ENCODE peak calls at places on chromosomes 6 and 20, in six cellular contexts. S, T, J, Q, U and C are unnamed samples.

GRCh38 chr20:50504231-50504823 is 5.9 kb upstream of the PTPN1 start:
- DNase-seq in S (no peak), T (peak), J (no peak), Q (no peak), U (no peak), C (peak)

GRCh38 chr20:37413354-37413753 is 67.4 kb downstream of the SRC start:
- DNase-seq in S (no peak), T (no peak), J (no peak), Q (no peak), U (no peak), C (no peak)

GRCh38 chr6:37565267-37566208 is 65.8 kb upstream of the CCDC167 start:
- DNase-seq in S (no peak), T (no peak), J (no peak), Q (no peak), U (no peak), C (no peak)

GRCh38 chr6:107932580-107932979 is 25.4 kb downstream of the SEC63 start:
- DNase-seq in S (no peak), T (no peak), J (no peak), Q (no peak), U (no peak), C (no peak)

GRCh38 chr20:17878912-17879602 is 89.5 kb downstream of the SNX5 start:
- DNase-seq in S (no peak), T (peak), J (no peak), Q (no peak), U (no peak), C (peak)

GRCh38 chr20:57484772-57485171 is 40.2 kb downstream of the CTCFL start:
- DNase-seq in S (no peak), T (no peak), J (no peak), Q (no peak), U (no peak), C (no peak)

GRCh38 chr6:158911746-158912158 is 88.2 kb downstream of the RSPH3 start:
- DNase-seq in S (peak), T (no peak), J (no peak), Q (no peak), U (no peak), C (no peak)

GRCh38 chr20:21529863-21530262 is 16.0 kb upstream of the NKX2-2 start:
- DNase-seq in S (no peak), T (no peak), J (no peak), Q (no peak), U (no peak), C (no peak)

GRCh38 chr6:22952076-22952475 is 382.7 kb downstream of the HDGFL1 start:
- DNase-seq in S (no peak), T (no peak), J (no peak), Q (no peak), U (no peak), C (no peak)

GRCh38 chr6:35718911-35719381 is 17.9 kb upstream of the ARMC12 start:
- DNase-seq in S (no peak), T (peak), J (no peak), Q (no peak), U (no peak), C (peak)

GRCh38 chr6:38305995-38306681 is 333.6 kb downstream of the BTBD9 start:
- DNase-seq in S (no peak), T (no peak), J (no peak), Q (no peak), U (no peak), C (no peak)

GRCh38 chr20:46311039-46311650 is 2.8 kb upstream of the CDH22 start:
- DNase-seq in S (no peak), T (no peak), J (no peak), Q (peak), U (no peak), C (peak)

GRCh38 chr6:84842526-84843161 is 78.2 kb upstream of the TBX18 start:
- DNase-seq in S (no peak), T (no peak), J (no peak), Q (no peak), U (no peak), C (no peak)

GRCh38 chr6:80544500-80545055 is 438.1 kb downstream of the BCKDHB start:
- DNase-seq in S (no peak), T (no peak), J (no peak), Q (no peak), U (no peak), C (no peak)

GRCh38 chr20:57048027-57048869 is 218.2 kb downstream of the BMP7 start:
- DNase-seq in S (no peak), T (peak), J (peak), Q (no peak), U (no peak), C (peak)

GRCh38 chr6:154615483-154616025 is 105.1 kb upstream of the CNKSR3 start:
- DNase-seq in S (peak), T (peak), J (peak), Q (peak), U (peak), C (peak)

GRCh38 chr6:15363523-15364400 is 117.9 kb downstream of the JARID2 start:
- DNase-seq in S (no peak), T (no peak), J (peak), Q (no peak), U (no peak), C (peak)

GRCh38 chr6:151056230-151056907 is 183.4 kb upstream of the AKAP12 start:
- DNase-seq in S (no peak), T (no peak), J (no peak), Q (no peak), U (no peak), C (no peak)

GRCh38 chr6:40326689-40327404 is 260.3 kb downstream of the LRFN2 start:
- DNase-seq in S (no peak), T (no peak), J (no peak), Q (no peak), U (no peak), C (no peak)

GRCh38 chr20:8073024-8073832 is 53.7 kb upstream of the TMX4 start:
- DNase-seq in S (no peak), T (no peak), J (no peak), Q (no peak), U (no peak), C (peak)

GRCh38 chr6:156787569-156788492 is 10.7 kb downstream of the ARID1B start:
- DNase-seq in S (no peak), T (no peak), J (no peak), Q (no peak), U (no peak), C (no peak)

GRCh38 chr6:111806561-111807497 is 66.4 kb downstream of the FYN start:
- DNase-seq in S (no peak), T (no peak), J (no peak), Q (no peak), U (no peak), C (no peak)

GRCh38 chr6:108581237-108581931 is 20.7 kb downstream of the FOXO3 start:
- DNase-seq in S (peak), T (peak), J (no peak), Q (peak), U (peak), C (peak)

GRCh38 chr6:154974485-154975149 is 20.5 kb upstream of the TIAM2 start:
- DNase-seq in S (no peak), T (no peak), J (no peak), Q (no peak), U (no peak), C (no peak)

GRCh38 chr6:155351273-155352129 is 37.2 kb upstream of the TFB1M start:
- DNase-seq in S (no peak), T (no peak), J (no peak), Q (no peak), U (no peak), C (no peak)

GRCh38 chr6:15907914-15908518 is 220.9 kb upstream of the MYLIP start:
- DNase-seq in S (no peak), T (no peak), J (no peak), Q (peak), U (no peak), C (no peak)

GRCh38 chr6:127971945-127972391 is 71.1 kb upstream of the THEMIS start:
- DNase-seq in S (no peak), T (no peak), J (no peak), Q (no peak), U (no peak), C (peak)

GRCh38 chr6:120965814-120966213 is 368.5 kb downstream of the TBC1D32 start:
- DNase-seq in S (no peak), T (no peak), J (no peak), Q (no peak), U (no peak), C (no peak)

GRCh38 chr6:10964684-10965083 is 77.8 kb downstream of the SYCP2L start:
- DNase-seq in S (no peak), T (no peak), J (no peak), Q (no peak), U (no peak), C (no peak)

GRCh38 chr20:53597085-53597482 is 3.4 kb upstream of the ZNF217 start:
- DNase-seq in S (no peak), T (no peak), J (no peak), Q (peak), U (no peak), C (no peak)

GRCh38 chr6:157761331-157761921 is 61.6 kb upstream of the SNX9 start:
- DNase-seq in S (no peak), T (no peak), J (no peak), Q (no peak), U (no peak), C (peak)

GRCh38 chr6:107612762-107613415 is 123.0 kb downstream of the SOBP start:
- DNase-seq in S (no peak), T (no peak), J (no peak), Q (no peak), U (peak), C (no peak)

GRCh38 chr6:44737829-44738528 is 350.5 kb downstream of the CDC5L start:
- DNase-seq in S (no peak), T (no peak), J (no peak), Q (no peak), U (no peak), C (no peak)

GRCh38 chr6:13868236-13868635 is 53.9 kb upstream of the MCUR1 start:
- DNase-seq in S (no peak), T (no peak), J (no peak), Q (no peak), U (no peak), C (no peak)

GRCh38 chr6:100512203-100512862 is 47.6 kb upstream of the SIM1 start:
- DNase-seq in S (no peak), T (no peak), J (no peak), Q (no peak), U (no peak), C (no peak)

GRCh38 chr6:99334526-99335127 is 14.8 kb downstream of the FAXC start:
- DNase-seq in S (peak), T (no peak), J (peak), Q (peak), U (no peak), C (peak)

GRCh38 chr6:158040051-158040803 is 58.6 kb downstream of the SYNJ2 start:
- DNase-seq in S (no peak), T (peak), J (peak), Q (no peak), U (no peak), C (peak)

GRCh38 chr6:153162172-153162571 is 31.1 kb upstream of the RGS17 start:
- DNase-seq in S (no peak), T (no peak), J (no peak), Q (no peak), U (no peak), C (no peak)

GRCh38 chr20:12318043-12318442 is 400.4 kb downstream of the BTBD3 start:
- DNase-seq in S (no peak), T (no peak), J (no peak), Q (no peak), U (no peak), C (no peak)

GRCh38 chr20:49287555-49288249 is 9.8 kb upstream of the ZNFX1 start:
- DNase-seq in S (no peak), T (no peak), J (no peak), Q (no peak), U (no peak), C (no peak)

DNA sequence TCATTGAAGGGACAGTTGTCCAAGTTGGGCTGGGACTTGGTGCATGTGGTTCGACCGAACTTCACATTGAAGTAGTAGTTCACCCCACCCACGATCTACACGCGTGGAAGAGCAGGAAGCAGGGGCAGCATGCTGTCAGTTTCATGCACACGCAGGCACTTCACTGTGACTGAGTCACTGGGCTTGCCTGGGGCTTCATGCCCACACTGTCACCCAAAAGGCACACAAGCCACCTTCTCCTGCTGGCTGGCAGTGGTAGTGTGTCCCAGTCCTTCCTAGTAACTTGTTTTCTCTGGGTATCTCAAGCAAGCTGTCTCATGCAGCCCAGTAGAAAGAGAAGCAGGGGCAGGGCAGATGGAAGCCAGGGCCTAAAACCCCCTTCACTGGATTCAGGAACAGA is 2.0 kb downstream of the CST5 start:
- DNase-seq in S (no peak), T (no peak), J (no peak), Q (no peak), U (no peak), C (no peak)
- TF ChIP-seq CTCF in S (no peak), T (no peak), J (no peak), Q (no peak), U (no peak), C (no peak)

DNA sequence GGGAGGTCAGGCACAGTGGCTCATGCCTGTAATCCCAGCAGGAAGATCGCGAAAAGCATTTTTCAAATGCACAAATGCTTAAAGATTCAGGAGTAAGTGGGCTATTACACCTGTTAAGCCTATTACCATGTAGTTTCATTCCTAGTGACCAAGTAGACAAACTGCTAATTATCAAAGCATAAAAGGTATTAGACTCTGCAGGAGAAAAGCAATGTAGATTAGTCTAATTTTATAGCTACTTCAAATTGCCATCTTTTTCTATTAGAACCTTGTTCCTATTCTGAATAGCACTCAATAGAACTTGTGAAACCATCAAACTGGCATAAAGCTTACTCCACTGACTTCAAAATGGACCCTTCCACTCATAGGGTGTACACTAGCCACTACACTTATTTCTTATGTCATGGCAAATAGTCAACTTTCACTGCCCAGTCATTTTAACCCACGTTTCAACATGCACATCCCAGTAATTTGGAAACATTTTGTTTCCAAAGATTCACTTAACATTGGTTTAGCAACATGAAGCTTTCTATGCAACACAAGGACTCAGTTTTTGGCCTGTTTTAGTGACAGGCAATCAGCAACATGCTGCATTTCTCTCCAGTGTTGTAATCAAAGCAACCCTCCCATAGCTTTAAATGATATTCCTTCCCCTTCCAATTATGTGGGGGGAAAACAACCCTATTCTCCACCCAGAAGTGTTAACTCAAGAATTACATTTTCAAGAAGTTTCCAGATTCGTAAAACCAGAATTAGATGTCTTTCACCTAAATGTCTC is 3.9 kb downstream of the EEF1A1 start:
- DNase-seq in S (no peak), T (no peak), J (no peak), Q (no peak), U (no peak), C (peak)
- TF ChIP-seq POLR2A in S (no peak), T (no peak), J (no peak), Q (no peak), U (no peak), C (no peak)

DNA sequence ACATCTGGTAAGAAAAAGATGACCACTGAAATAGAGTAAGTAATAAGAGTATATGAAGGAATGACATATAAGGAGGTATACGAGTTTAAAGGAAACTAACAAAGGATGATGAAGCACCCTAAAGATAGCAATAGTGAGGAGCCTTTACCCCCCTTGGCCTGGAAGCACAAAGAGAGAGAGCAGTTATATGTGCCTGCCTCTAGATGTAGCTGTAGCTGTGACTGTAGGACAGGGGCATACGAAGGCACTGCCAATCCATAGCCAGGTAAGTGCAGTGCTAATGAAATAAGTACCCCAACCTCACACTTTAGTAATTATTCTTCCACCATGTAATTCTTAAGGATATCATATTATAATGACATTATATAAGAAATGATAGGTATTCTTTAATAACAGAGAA is 90.1 kb upstream of the FKBP1C start:
- DNase-seq in S (no peak), T (no peak), J (no peak), Q (no peak), U (no peak), C (peak)
- TF ChIP-seq CTCF in S (no peak), T (no peak), J (no peak), Q (no peak), U (no peak), C (peak)

GRCh38 chr20:63697357-63697867 is 960 bp downstream of the TNFRSF6B start:
- DNase-seq in S (no peak), T (peak), J (no peak), Q (no peak), U (peak), C (no peak)

GRCh38 chr20:63696311-63696627 is 183 bp upstream of the TNFRSF6B start:
- DNase-seq in S (no peak), T (peak), J (no peak), Q (no peak), U (no peak), C (peak)

GRCh38 chr20:63695419-63696310 is 787 bp upstream of the TNFRSF6B start:
- DNase-seq in S (no peak), T (peak), J (no peak), Q (no peak), U (peak), C (no peak)

GRCh38 chr20:63697868-63698545 is 1.6 kb downstream of the TNFRSF6B start:
- DNase-seq in S (no peak), T (peak), J (no peak), Q (no peak), U (no peak), C (no peak)

GRCh38 chr20:63696628-63697356 is at the start of gene TNFRSF6B:
- DNase-seq in S (no peak), T (peak), J (no peak), Q (no peak), U (peak), C (no peak)
- TF ChIP-seq POLR2A in S (no peak), T (no peak), J (no peak), Q (peak), U (no peak), C (peak)